ENCODE peak calls at places on chromosomes 13 and 19, in five cellular contexts. Q is IMR-90, M is uterus, Y is ovary, H is GM12892. I is an unnamed sample.

GRCh38 chr13:25170554-25171107 is 1.5 kb downstream of the AMER2 start:
- DNase-seq in Q (no peak), M (no peak), Y (no peak), H (no peak), I (peak; percentile 35)

GRCh38 chr19:14390548-14390947 is 9.3 kb downstream of the ADGRE5 start:
- DNase-seq in Q (no peak), M (no peak), Y (no peak), H (no peak), I (no peak)

GRCh38 chr19:47172666-47173455 is 42.2 kb downstream of the SAE1 start:
- DNase-seq in Q (no peak), M (no peak), Y (no peak), H (no peak), I (no peak)

GRCh38 chr13:47564041-47564440 is 437.0 kb downstream of the SUCLA2 start:
- DNase-seq in Q (no peak), M (no peak), Y (no peak), H (no peak), I (no peak)

GRCh38 chr13:102863590-102863989 is 17.8 kb downstream of the ERCC5 start:
- DNase-seq in Q (no peak), M (no peak), Y (no peak), H (no peak), I (no peak)

GRCh38 chr13:106036870-106037269 is 498.6 kb downstream of the EFNB2 start:
- DNase-seq in Q (no peak), M (no peak), Y (no peak), H (no peak), I (no peak)

GRCh38 chr13:69168436-69168835 is 939.2 kb upstream of the ATXN8OS start:
- DNase-seq in Q (no peak), M (no peak), Y (no peak), H (no peak), I (no peak)

GRCh38 chr13:21435710-21436151 is 23.4 kb downstream of the ZDHHC20 start:
- DNase-seq in Q (peak; percentile 89), M (peak; percentile 16), Y (no peak), H (peak; percentile 37), I (peak; percentile 35)

GRCh38 chr19:11204943-11205349 is 7.6 kb upstream of the KANK2 start:
- DNase-seq in Q (no peak), M (peak; percentile 58), Y (peak; percentile 72), H (no peak), I (no peak)

GRCh38 chr13:51045450-51045849 is 65.6 kb downstream of the C13orf42 start:
- DNase-seq in Q (no peak), M (no peak), Y (no peak), H (no peak), I (no peak)

GRCh38 chr13:43878897-43879322 is 630 bp downstream of the CCDC122 start:
- DNase-seq in Q (peak; percentile 81), M (peak; percentile 65), Y (peak; percentile 67), H (peak; percentile 15), I (peak; percentile 17)

GRCh38 chr13:38308736-38309135 is 40.9 kb upstream of the UFM1 start:
- DNase-seq in Q (peak; percentile 63), M (no peak), Y (no peak), H (no peak), I (no peak)

GRCh38 chr19:33275559-33275932 is 26.8 kb downstream of the CEBPA start:
- DNase-seq in Q (no peak), M (no peak), Y (no peak), H (no peak), I (no peak)

GRCh38 chr19:3708207-3708931 is at the start of gene TJP3:
- DNase-seq in Q (peak; percentile 39), M (no peak), Y (no peak), H (no peak), I (no peak)

DNA sequence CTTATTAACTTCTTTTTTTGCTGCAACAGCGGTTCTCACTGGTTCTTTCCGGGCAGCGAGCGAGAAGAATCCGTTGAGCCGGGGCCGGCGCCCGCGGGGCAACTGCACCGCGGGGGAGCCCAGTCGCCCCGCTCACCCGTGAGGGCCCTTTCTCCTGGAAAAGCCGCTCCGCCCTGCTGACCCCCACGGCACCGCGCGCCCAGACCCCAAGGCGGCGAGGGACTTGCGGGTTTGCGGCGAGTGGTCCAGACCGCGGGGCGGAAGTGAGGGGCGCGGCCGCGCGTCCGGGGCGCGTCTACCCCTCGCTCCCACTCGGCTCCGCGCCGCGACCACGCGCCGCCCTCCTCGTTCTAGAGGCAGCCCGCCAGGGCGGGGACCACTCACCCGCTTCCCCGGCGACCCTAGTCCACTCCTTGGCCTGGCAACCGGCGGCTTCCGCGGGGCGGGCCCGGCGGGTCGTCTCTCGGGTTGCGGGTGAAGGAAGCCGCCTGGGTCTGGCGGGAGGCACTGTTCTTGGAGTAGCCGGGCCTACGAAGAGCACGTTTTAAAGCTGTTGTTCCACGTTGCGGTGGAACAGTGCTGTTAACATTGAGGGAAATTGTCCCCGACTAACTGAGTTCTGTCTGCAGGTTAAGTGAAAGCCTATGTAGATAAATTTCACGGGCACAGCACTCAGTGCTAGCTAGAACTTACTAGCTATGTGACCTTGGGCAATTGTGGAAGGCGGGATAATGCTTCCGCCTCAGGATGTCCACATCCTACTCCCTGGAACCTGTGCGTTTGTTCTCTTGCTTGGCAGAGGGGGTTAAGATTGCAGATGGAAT is at the start of gene NEK3:
- DNase-seq in Q (peak; percentile 56), M (peak; percentile 68), Y (peak; percentile 78), H (peak; percentile 41), I (peak; percentile 53)
- TF ChIP-seq POLR2A in Q (no peak), M (no peak), Y (no peak), H (no peak), I (no peak)

GRCh38 chr19:44904426-44904994 is 1.1 kb upstream of the APOE start:
- DNase-seq in Q (no peak), M (no peak), Y (no peak), H (no peak), I (no peak)

GRCh38 chr19:44900328-44901244 is 5.0 kb upstream of the APOE start:
- DNase-seq in Q (no peak), M (no peak), Y (peak; percentile 17), H (no peak), I (no peak)

GRCh38 chr19:44905437-44906160 is at the start of gene APOE:
- DNase-seq in Q (no peak), M (no peak), Y (peak; percentile 64), H (no peak), I (no peak)

GRCh38 chr19:44903216-44903601 is 2.4 kb upstream of the APOE start:
- DNase-seq in Q (no peak), M (no peak), Y (peak; percentile 57), H (no peak), I (no peak)

GRCh38 chr19:44903602-44904425 is 1.8 kb upstream of the APOE start:
- DNase-seq in Q (peak; percentile 49), M (peak; percentile 73), Y (peak; percentile 89), H (peak; percentile 80), I (peak; percentile 77)
- TF ChIP-seq POLR2A in Q (no peak), M (no peak), Y (no peak), H (peak; percentile 68), I (peak; percentile 39)

GRCh38 chr19:36142496-36142895 is 2.6 kb downstream of the CAPNS1 start:
- DNase-seq in Q (no peak), M (no peak), Y (no peak), H (no peak), I (no peak)

GRCh38 chr19:36142046-36142445 is 2.2 kb downstream of the CAPNS1 start:
- DNase-seq in Q (no peak), M (no peak), Y (no peak), H (no peak), I (no peak)

GRCh38 chr19:36139473-36140288 is at the start of gene CAPNS1:
- DNase-seq in Q (peak; percentile 93), M (peak; percentile 97), Y (peak; percentile 98), H (peak; percentile 96), I (peak; percentile 96)

GRCh38 chr19:36140289-36141038 is 598 bp downstream of the CAPNS1 start:
- DNase-seq in Q (peak; percentile 52), M (peak; percentile 48), Y (peak; percentile 72), H (peak; percentile 72), I (peak; percentile 73)

GRCh38 chr19:36141039-36141914 is 1.4 kb downstream of the CAPNS1 start:
- DNase-seq in Q (peak; percentile 76), M (peak; percentile 92), Y (peak; percentile 94), H (peak; percentile 86), I (peak; percentile 84)
- TF ChIP-seq POLR2A in Q (no peak), M (peak; percentile 72), Y (peak; percentile 59), H (no peak), I (no peak)

DNA sequence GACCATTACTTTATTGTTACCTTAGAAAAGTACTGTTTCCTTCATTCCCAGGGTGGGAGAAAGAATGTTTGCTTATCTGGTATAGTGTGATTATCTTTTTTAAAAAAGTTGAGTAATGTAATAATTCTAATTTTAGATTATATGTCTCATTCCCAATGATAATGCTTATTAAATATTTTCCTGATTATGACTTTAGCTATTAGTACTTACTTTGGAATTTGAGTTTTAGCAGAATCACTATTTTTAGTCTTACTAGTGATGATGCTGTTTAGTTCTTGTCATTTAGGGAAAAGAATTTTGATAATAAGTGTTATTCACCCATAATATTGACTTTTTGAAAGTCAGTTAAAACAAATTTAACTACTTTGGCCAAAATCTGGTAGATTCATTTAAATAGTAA is 95.2 kb downstream of the FRY start:
- DNase-seq in Q (peak; percentile 46), M (no peak), Y (no peak), H (no peak), I (no peak)
- TF ChIP-seq POLR2A in Q (no peak), M (no peak), Y (no peak), H (no peak), I (no peak)

GRCh38 chr19:21580101-21580500 is 74.7 kb downstream of the ZNF429 start:
- DNase-seq in Q (no peak), M (no peak), Y (no peak), H (no peak), I (no peak)

GRCh38 chr19:21585491-21585890 is 80.1 kb downstream of the ZNF429 start:
- DNase-seq in Q (no peak), M (no peak), Y (peak; percentile 26), H (no peak), I (no peak)

GRCh38 chr19:21581646-21582045 is 76.2 kb downstream of the ZNF429 start:
- DNase-seq in Q (no peak), M (no peak), Y (no peak), H (no peak), I (no peak)

GRCh38 chr19:21584532-21584931 is 79.1 kb downstream of the ZNF429 start:
- DNase-seq in Q (no peak), M (no peak), Y (no peak), H (no peak), I (no peak)

DNA sequence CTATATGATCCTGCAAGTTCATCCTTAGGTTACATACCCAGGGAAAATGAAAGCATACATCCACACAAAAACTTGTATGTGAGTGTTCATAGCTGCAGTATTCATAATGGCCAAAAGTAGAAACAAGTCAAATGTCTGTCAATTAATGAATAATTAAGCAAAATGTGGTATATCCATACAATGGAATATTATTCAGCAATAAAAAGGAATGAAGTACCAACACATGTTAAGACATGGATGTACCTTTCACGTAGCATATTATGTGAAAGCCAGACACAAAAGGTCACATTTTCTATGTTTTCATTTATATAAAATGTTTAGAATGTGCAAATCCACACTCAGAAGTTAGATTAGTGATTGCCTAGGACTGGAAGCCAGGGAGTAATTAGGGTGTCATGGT is 75.4 kb downstream of the ZNF429 start:
- DNase-seq in Q (no peak), M (no peak), Y (no peak), H (no peak), I (no peak)
- TF ChIP-seq POLR2A in Q (no peak), M (no peak), Y (no peak), H (no peak), I (no peak)

GRCh38 chr19:2166741-2167738 is 3.3 kb downstream of the DOT1L start:
- DNase-seq in Q (peak; percentile 67), M (peak; percentile 81), Y (peak; percentile 82), H (no peak), I (no peak)
- TF ChIP-seq POLR2A in Q (peak; percentile 35), M (peak; percentile 32), Y (no peak), H (no peak), I (no peak)

I was measured in GM12891.